ENCODE peak calls at places on chromosomes 7 and 10, in ten cellular contexts. O is adrenal gland, E is tibial artery, X is brain microvascular endothelial cell, T is AG09319, D is RPMI8226, W is SW480, K is fibroblast of pulmonary artery, J is GM12865, Z is T47D. L is an unnamed sample.

GRCh38 chr7:128359939-128360338 is 1.6 kb downstream of the PRRT4 start:
- DNase-seq in O (no peak), E (no peak), X (no peak), T (no peak), D (no peak), W (no peak), K (no peak), J (no peak), Z (no peak), L (no peak)

GRCh38 chr10:103053659-103054581 is 135.8 kb downstream of the CNNM2 start:
- DNase-seq in O (peak), E (peak), X (peak), T (peak), D (peak), W (peak), K (peak), J (peak), Z (peak), L (no peak)

GRCh38 chr7:148447221-148447845 is 143.2 kb upstream of the C7orf33 start:
- DNase-seq in O (no peak), E (no peak), X (no peak), T (no peak), D (no peak), W (no peak), K (no peak), J (peak), Z (no peak), L (peak)

GRCh38 chr7:29946428-29947186 is 43.0 kb downstream of the SCRN1 start:
- DNase-seq in O (peak), E (no peak), X (no peak), T (no peak), D (peak), W (peak), K (peak), J (peak), Z (peak), L (no peak)

GRCh38 chr10:48246501-48246900 is 28.0 kb downstream of the FRMPD2 start:
- DNase-seq in O (no peak), E (no peak), X (no peak), T (no peak), D (no peak), W (no peak), K (no peak), J (no peak), Z (no peak), L (no peak)

GRCh38 chr10:80924063-80924952 is 386.6 kb downstream of the SH2D4B start:
- DNase-seq in O (peak), E (no peak), X (peak), T (peak), D (peak), W (peak), K (peak), J (peak), Z (peak), L (peak)

GRCh38 chr10:107085661-107086525 is 78.6 kb downstream of the SORCS1 start:
- DNase-seq in O (no peak), E (no peak), X (no peak), T (no peak), D (no peak), W (no peak), K (no peak), J (no peak), Z (no peak), L (no peak)

GRCh38 chr10:132037676-132037975 is 28.1 kb upstream of the JAKMIP3 start:
- DNase-seq in O (no peak), E (no peak), X (no peak), T (no peak), D (no peak), W (no peak), K (no peak), J (no peak), Z (no peak), L (no peak)

GRCh38 chr7:7830122-7830878 is 111.9 kb upstream of the RPA3 start:
- DNase-seq in O (no peak), E (no peak), X (no peak), T (no peak), D (no peak), W (no peak), K (no peak), J (no peak), Z (peak), L (peak)

GRCh38 chr10:122158362-122158761 is 112.7 kb upstream of the BTBD16 start:
- DNase-seq in O (no peak), E (no peak), X (no peak), T (no peak), D (no peak), W (no peak), K (no peak), J (no peak), Z (no peak), L (no peak)

GRCh38 chr7:134954197-134955082 is 31.9 kb upstream of the AGBL3 start:
- DNase-seq in O (no peak), E (no peak), X (no peak), T (no peak), D (peak), W (peak), K (peak), J (peak), Z (peak), L (no peak)

GRCh38 chr7:158239290-158239981 is 348.2 kb downstream of the PTPRN2 start:
- DNase-seq in O (peak), E (no peak), X (no peak), T (no peak), D (peak), W (no peak), K (no peak), J (no peak), Z (no peak), L (no peak)

GRCh38 chr10:63128443-63128842 is 4.7 kb upstream of the NRBF2 start:
- DNase-seq in O (no peak), E (no peak), X (no peak), T (no peak), D (no peak), W (no peak), K (no peak), J (no peak), Z (no peak), L (no peak)

GRCh38 chr7:128450913-128451312 is 4.8 kb upstream of the HILPDA start:
- DNase-seq in O (no peak), E (no peak), X (no peak), T (no peak), D (no peak), W (no peak), K (no peak), J (no peak), Z (no peak), L (no peak)

GRCh38 chr7:124085168-124085567 is 52.3 kb upstream of the TMEM229A start:
- DNase-seq in O (peak), E (no peak), X (peak), T (no peak), D (no peak), W (no peak), K (peak), J (no peak), Z (peak), L (peak)

GRCh38 chr10:111522551-111522950 is 445.7 kb downstream of the ADRA2A start:
- DNase-seq in O (no peak), E (no peak), X (no peak), T (no peak), D (no peak), W (no peak), K (no peak), J (no peak), Z (no peak), L (no peak)

GRCh38 chr10:60828489-60828852 is 50.2 kb downstream of the CDK1 start:
- DNase-seq in O (no peak), E (no peak), X (peak), T (no peak), D (no peak), W (no peak), K (peak), J (no peak), Z (no peak), L (no peak)

GRCh38 chr7:54563329-54563916 is 21.2 kb downstream of the VSTM2A start:
- DNase-seq in O (no peak), E (no peak), X (no peak), T (no peak), D (no peak), W (no peak), K (no peak), J (no peak), Z (no peak), L (no peak)

GRCh38 chr10:3882855-3883254 is 97.8 kb upstream of the KLF6 start:
- DNase-seq in O (no peak), E (no peak), X (no peak), T (no peak), D (no peak), W (no peak), K (no peak), J (no peak), Z (no peak), L (no peak)

GRCh38 chr10:14681305-14681704 is 93.4 kb downstream of the FAM107B start:
- DNase-seq in O (no peak), E (no peak), X (peak), T (no peak), D (no peak), W (peak), K (no peak), J (no peak), Z (no peak), L (no peak)

GRCh38 chr10:116216676-116217075 is 56.3 kb downstream of the GFRA1 start:
- DNase-seq in O (no peak), E (no peak), X (no peak), T (no peak), D (no peak), W (no peak), K (no peak), J (no peak), Z (no peak), L (no peak)

GRCh38 chr7:102306916-102307677 is 20.4 kb downstream of the SH2B2 start:
- DNase-seq in O (peak), E (peak), X (peak), T (no peak), D (peak), W (peak), K (no peak), J (peak), Z (no peak), L (no peak)

GRCh38 chr7:90587766-90588165 is 8.4 kb upstream of the CDK14 start:
- DNase-seq in O (no peak), E (no peak), X (no peak), T (no peak), D (no peak), W (no peak), K (no peak), J (no peak), Z (no peak), L (no peak)

GRCh38 chr7:134019251-134019650 is 107.9 kb upstream of the LRGUK start:
- DNase-seq in O (no peak), E (no peak), X (no peak), T (no peak), D (no peak), W (no peak), K (no peak), J (no peak), Z (no peak), L (no peak)

GRCh38 chr7:156475666-156476065 is 164.9 kb upstream of the RNF32 start:
- DNase-seq in O (peak), E (peak), X (peak), T (peak), D (no peak), W (peak), K (peak), J (no peak), Z (no peak), L (no peak)

GRCh38 chr7:98569606-98570337 is 47.3 kb upstream of the NPTX2 start:
- DNase-seq in O (peak), E (no peak), X (no peak), T (no peak), D (no peak), W (peak), K (peak), J (no peak), Z (no peak), L (no peak)

GRCh38 chr10:30510184-30510931 is 76.4 kb downstream of the MAP3K8 start:
- DNase-seq in O (peak), E (peak), X (peak), T (peak), D (peak), W (no peak), K (peak), J (peak), Z (no peak), L (no peak)

GRCh38 chr7:35856175-35856574 is 55.3 kb downstream of the SEPTIN7 start:
- DNase-seq in O (no peak), E (no peak), X (no peak), T (no peak), D (no peak), W (no peak), K (no peak), J (no peak), Z (no peak), L (no peak)

GRCh38 chr10:124696446-124697392 is 47.5 kb downstream of the FAM53B start:
- DNase-seq in O (no peak), E (no peak), X (no peak), T (no peak), D (no peak), W (no peak), K (no peak), J (peak), Z (no peak), L (no peak)

GRCh38 chr7:52735656-52736055 is 299.8 kb upstream of the POM121L12 start:
- DNase-seq in O (no peak), E (no peak), X (no peak), T (no peak), D (no peak), W (no peak), K (no peak), J (no peak), Z (peak), L (no peak)

GRCh38 chr10:60733189-60733815 is 45.0 kb upstream of the CDK1 start:
- DNase-seq in O (peak), E (no peak), X (no peak), T (no peak), D (peak), W (peak), K (no peak), J (peak), Z (peak), L (no peak)